ENCODE peak calls at places on chromosomes 7 and 10, in four cellular contexts. One of them, this sample, is unnamed.

GRCh38 chr7:92988941-92989540 is 128.7 kb downstream of the SAMD9 start:
- DNase-seq in stimulated activated CD4-positive, alpha-beta T cell treated with anti-CD3 and anti-CD28 coated beads, Interleukin-1b, Interleukin-23, amount 100 ng/mL, for 24 hours: no peak
- DNase-seq in ureter: no peak
- DNase-seq in fibroblast of pulmonary artery: no peak
- DNase-seq in this sample: no peak

GRCh38 chr10:63217120-63217605 is 84.0 kb downstream of the NRBF2 start:
- DNase-seq in stimulated activated CD4-positive, alpha-beta T cell treated with anti-CD3 and anti-CD28 coated beads, Interleukin-1b, Interleukin-23, amount 100 ng/mL, for 24 hours: no peak
- DNase-seq in ureter: no peak
- DNase-seq in fibroblast of pulmonary artery: peak; percentile 73
- DNase-seq in this sample: peak; percentile 72

GRCh38 chr10:75207868-75208167 is 2.8 kb upstream of the VDAC2 start:
- DNase-seq in ureter: no peak
- DNase-seq in stimulated activated CD4-positive, alpha-beta T cell treated with anti-CD3 and anti-CD28 coated beads, Interleukin-1b, Interleukin-23, amount 100 ng/mL, for 24 hours: no peak
- DNase-seq in fibroblast of pulmonary artery: no peak
- DNase-seq in this sample: no peak

GRCh38 chr7:4189151-4189570 is 492.9 kb upstream of the FOXK1 start:
- DNase-seq in fibroblast of pulmonary artery: peak; percentile 6
- DNase-seq in ureter: peak; percentile 94
- DNase-seq in stimulated activated CD4-positive, alpha-beta T cell treated with anti-CD3 and anti-CD28 coated beads, Interleukin-1b, Interleukin-23, amount 100 ng/mL, for 24 hours: no peak
- DNase-seq in this sample: peak; percentile 60

GRCh38 chr10:132616995-132617780 is 79.6 kb downstream of the INPP5A start:
- DNase-seq in fibroblast of pulmonary artery: no peak
- DNase-seq in stimulated activated CD4-positive, alpha-beta T cell treated with anti-CD3 and anti-CD28 coated beads, Interleukin-1b, Interleukin-23, amount 100 ng/mL, for 24 hours: no peak
- DNase-seq in ureter: no peak
- DNase-seq in this sample: no peak

GRCh38 chr10:62829622-62830021 is 13.5 kb upstream of the EGR2 start:
- DNase-seq in stimulated activated CD4-positive, alpha-beta T cell treated with anti-CD3 and anti-CD28 coated beads, Interleukin-1b, Interleukin-23, amount 100 ng/mL, for 24 hours: no peak
- DNase-seq in fibroblast of pulmonary artery: no peak
- DNase-seq in ureter: no peak
- DNase-seq in this sample: no peak

GRCh38 chr7:134747326-134747725 is 32.1 kb upstream of the CALD1 start:
- DNase-seq in stimulated activated CD4-positive, alpha-beta T cell treated with anti-CD3 and anti-CD28 coated beads, Interleukin-1b, Interleukin-23, amount 100 ng/mL, for 24 hours: no peak
- DNase-seq in ureter: no peak
- DNase-seq in fibroblast of pulmonary artery: peak; percentile 21
- DNase-seq in this sample: no peak

GRCh38 chr7:183496-183895 is 8.9 kb upstream of the FAM20C start:
- DNase-seq in fibroblast of pulmonary artery: no peak
- DNase-seq in stimulated activated CD4-positive, alpha-beta T cell treated with anti-CD3 and anti-CD28 coated beads, Interleukin-1b, Interleukin-23, amount 100 ng/mL, for 24 hours: no peak
- DNase-seq in ureter: no peak
- DNase-seq in this sample: no peak

GRCh38 chr10:2970190-2970823 is 97.0 kb upstream of the PFKP start:
- DNase-seq in stimulated activated CD4-positive, alpha-beta T cell treated with anti-CD3 and anti-CD28 coated beads, Interleukin-1b, Interleukin-23, amount 100 ng/mL, for 24 hours: no peak
- DNase-seq in ureter: no peak
- DNase-seq in fibroblast of pulmonary artery: no peak
- DNase-seq in this sample: no peak

GRCh38 chr7:121211253-121211652 is 117.5 kb upstream of the WNT16 start:
- DNase-seq in fibroblast of pulmonary artery: no peak
- DNase-seq in ureter: no peak
- DNase-seq in stimulated activated CD4-positive, alpha-beta T cell treated with anti-CD3 and anti-CD28 coated beads, Interleukin-1b, Interleukin-23, amount 100 ng/mL, for 24 hours: no peak
- DNase-seq in this sample: no peak

GRCh38 chr10:75695994-75696393 is 264.6 kb downstream of the LRMDA start:
- DNase-seq in ureter: no peak
- DNase-seq in stimulated activated CD4-positive, alpha-beta T cell treated with anti-CD3 and anti-CD28 coated beads, Interleukin-1b, Interleukin-23, amount 100 ng/mL, for 24 hours: no peak
- DNase-seq in fibroblast of pulmonary artery: no peak
- DNase-seq in this sample: no peak

GRCh38 chr10:114045071-114045737 is 1.5 kb downstream of the ADRB1 start:
- DNase-seq in stimulated activated CD4-positive, alpha-beta T cell treated with anti-CD3 and anti-CD28 coated beads, Interleukin-1b, Interleukin-23, amount 100 ng/mL, for 24 hours: no peak
- DNase-seq in fibroblast of pulmonary artery: no peak
- DNase-seq in ureter: no peak
- DNase-seq in this sample: no peak

GRCh38 chr10:1198453-1199344 is 142.5 kb downstream of the WDR37 start:
- DNase-seq in stimulated activated CD4-positive, alpha-beta T cell treated with anti-CD3 and anti-CD28 coated beads, Interleukin-1b, Interleukin-23, amount 100 ng/mL, for 24 hours: no peak
- DNase-seq in fibroblast of pulmonary artery: no peak
- DNase-seq in ureter: no peak
- DNase-seq in this sample: no peak

GRCh38 chr7:24995466-24995865 is 15.5 kb upstream of the OSBPL3 start:
- DNase-seq in fibroblast of pulmonary artery: no peak
- DNase-seq in ureter: no peak
- DNase-seq in stimulated activated CD4-positive, alpha-beta T cell treated with anti-CD3 and anti-CD28 coated beads, Interleukin-1b, Interleukin-23, amount 100 ng/mL, for 24 hours: no peak
- DNase-seq in this sample: no peak

GRCh38 chr10:11026761-11027160 is 9.1 kb downstream of the CELF2 start:
- DNase-seq in ureter: no peak
- DNase-seq in fibroblast of pulmonary artery: peak; percentile 57
- DNase-seq in stimulated activated CD4-positive, alpha-beta T cell treated with anti-CD3 and anti-CD28 coated beads, Interleukin-1b, Interleukin-23, amount 100 ng/mL, for 24 hours: no peak
- DNase-seq in this sample: no peak

GRCh38 chr10:45652511-45652910 is 20.1 kb downstream of the ZFAND4 start:
- DNase-seq in ureter: no peak
- DNase-seq in fibroblast of pulmonary artery: no peak
- DNase-seq in stimulated activated CD4-positive, alpha-beta T cell treated with anti-CD3 and anti-CD28 coated beads, Interleukin-1b, Interleukin-23, amount 100 ng/mL, for 24 hours: no peak
- DNase-seq in this sample: no peak